ENCODE peak calls at places on chromosomes 16 and 17, in nine cellular contexts. X, E, I, C, L, A, Q, K and J are unnamed samples.

GRCh38 chr17:54111576-54111975 is 288.8 kb downstream of the KIF2B start:
- DNase-seq in X (no peak), C (no peak), A (no peak), K (no peak), E (no peak), L (no peak), Q (no peak), I (no peak), J (no peak)

GRCh38 chr17:17096438-17097178 is 54.4 kb downstream of the MPRIP start:
- DNase-seq in I (no peak), C (no peak), E (no peak), L (peak), K (peak), Q (no peak), A (no peak), X (no peak), J (no peak)

GRCh38 chr17:67982034-67982640 is 14.1 kb downstream of the C17orf58 start:
- DNase-seq in X (no peak), E (no peak), A (no peak), Q (no peak), I (no peak), K (no peak), L (no peak), C (no peak), J (no peak)

GRCh38 chr17:151886-152859 is 14.8 kb downstream of the SCGB1C2 start:
- DNase-seq in K (peak), X (peak), Q (peak), E (peak), I (peak), A (no peak), L (no peak), C (no peak), J (peak)

GRCh38 chr16:84115919-84116719 is 623 bp downstream of the MBTPS1 start:
- DNase-seq in A (no peak), X (peak), I (peak), C (no peak), E (peak), K (no peak), L (peak), Q (peak), J (no peak)

GRCh38 chr17:38560503-38561318 is 45.0 kb downstream of the SRCIN1 start:
- DNase-seq in L (no peak), I (no peak), A (no peak), C (no peak), Q (no peak), X (no peak), K (no peak), E (no peak), J (no peak)

GRCh38 chr16:31000671-31001382 is 9.6 kb downstream of the STX1B start:
- DNase-seq in A (no peak), K (no peak), I (no peak), E (no peak), C (no peak), X (no peak), Q (no peak), L (no peak), J (no peak)

GRCh38 chr17:68334393-68334792 is 43.1 kb downstream of the ARSG start:
- DNase-seq in K (no peak), C (no peak), Q (no peak), X (no peak), E (no peak), L (no peak), A (no peak), I (no peak), J (no peak)

GRCh38 chr17:78257810-78258322 is 26.4 kb downstream of the TMEM235 start:
- DNase-seq in C (no peak), E (no peak), Q (no peak), L (peak), A (no peak), I (peak), X (peak), K (peak), J (no peak)

GRCh38 chr16:66135376-66135775 is 231.1 kb upstream of the CDH5 start:
- DNase-seq in Q (peak), C (no peak), I (no peak), X (peak), E (peak), A (peak), L (peak), K (no peak), J (peak)

GRCh38 chr17:72591500-72592241 is 470.9 kb downstream of the SOX9 start:
- DNase-seq in C (no peak), X (no peak), L (no peak), K (no peak), Q (no peak), A (no peak), E (no peak), I (no peak), J (no peak)

GRCh38 chr17:33234930-33235685 is 58.0 kb downstream of the ASIC2 start:
- DNase-seq in X (peak), I (peak), C (no peak), E (peak), Q (peak), K (no peak), L (peak), A (peak), J (peak)

GRCh38 chr16:87982491-87983415 is 31.5 kb downstream of the BANP start:
- DNase-seq in A (no peak), E (no peak), I (peak), Q (no peak), L (peak), K (no peak), X (no peak), C (no peak), J (peak)

GRCh38 chr17:78826426-78826825 is 14.2 kb downstream of the USP36 start:
- DNase-seq in A (no peak), L (no peak), I (no peak), E (no peak), Q (no peak), K (no peak), X (no peak), C (no peak), J (peak)

GRCh38 chr17:57608369-57609124 is 136.6 kb downstream of the CCDC182 start:
- DNase-seq in L (no peak), A (no peak), I (no peak), X (no peak), K (no peak), E (no peak), C (no peak), Q (peak), J (no peak)

GRCh38 chr16:84362410-84362809 is 5.9 kb upstream of the ATP2C2 start:
- DNase-seq in Q (no peak), E (no peak), A (no peak), X (no peak), I (no peak), L (no peak), K (no peak), C (no peak), J (no peak)

GRCh38 chr17:35171834-35172233 is 22.4 kb downstream of the SLC35G3 start:
- DNase-seq in C (no peak), X (no peak), L (no peak), E (no peak), I (no peak), K (no peak), A (no peak), Q (no peak), J (no peak)

GRCh38 chr16:31005350-31006085 is 4.9 kb downstream of the STX1B start:
- DNase-seq in K (no peak), E (no peak), L (no peak), A (no peak), C (no peak), Q (no peak), X (no peak), I (no peak), J (no peak)

GRCh38 chr17:70365098-70365583 is 195.8 kb downstream of the KCNJ2 start:
- DNase-seq in Q (no peak), X (no peak), K (no peak), L (no peak), C (peak), E (no peak), I (no peak), A (no peak), J (no peak)

GRCh38 chr16:18983565-18984424 is at the start of gene TMC7:
- DNase-seq in X (peak), Q (peak), L (peak), E (peak), K (peak), I (peak), A (peak), C (no peak), J (peak)

GRCh38 chr17:33233855-33234228 is 59.3 kb downstream of the ASIC2 start:
- DNase-seq in K (no peak), Q (peak), C (no peak), I (no peak), A (peak), L (peak), E (peak), X (no peak), J (peak)

GRCh38 chr16:57799619-57800212 is 2.6 kb downstream of the KIFC3 start:
- DNase-seq in E (no peak), X (no peak), K (no peak), Q (no peak), C (no peak), A (no peak), I (no peak), L (no peak), J (no peak)

GRCh38 chr17:70621593-70621992 is 452.3 kb downstream of the KCNJ2 start:
- DNase-seq in C (no peak), A (no peak), L (no peak), Q (no peak), X (peak), I (no peak), K (no peak), E (no peak), J (no peak)

GRCh38 chr16:64172191-64172590 is 949.7 kb downstream of the CDH11 start:
- DNase-seq in K (no peak), C (no peak), X (no peak), E (no peak), I (no peak), A (no peak), L (no peak), Q (no peak), J (no peak)

DNA sequence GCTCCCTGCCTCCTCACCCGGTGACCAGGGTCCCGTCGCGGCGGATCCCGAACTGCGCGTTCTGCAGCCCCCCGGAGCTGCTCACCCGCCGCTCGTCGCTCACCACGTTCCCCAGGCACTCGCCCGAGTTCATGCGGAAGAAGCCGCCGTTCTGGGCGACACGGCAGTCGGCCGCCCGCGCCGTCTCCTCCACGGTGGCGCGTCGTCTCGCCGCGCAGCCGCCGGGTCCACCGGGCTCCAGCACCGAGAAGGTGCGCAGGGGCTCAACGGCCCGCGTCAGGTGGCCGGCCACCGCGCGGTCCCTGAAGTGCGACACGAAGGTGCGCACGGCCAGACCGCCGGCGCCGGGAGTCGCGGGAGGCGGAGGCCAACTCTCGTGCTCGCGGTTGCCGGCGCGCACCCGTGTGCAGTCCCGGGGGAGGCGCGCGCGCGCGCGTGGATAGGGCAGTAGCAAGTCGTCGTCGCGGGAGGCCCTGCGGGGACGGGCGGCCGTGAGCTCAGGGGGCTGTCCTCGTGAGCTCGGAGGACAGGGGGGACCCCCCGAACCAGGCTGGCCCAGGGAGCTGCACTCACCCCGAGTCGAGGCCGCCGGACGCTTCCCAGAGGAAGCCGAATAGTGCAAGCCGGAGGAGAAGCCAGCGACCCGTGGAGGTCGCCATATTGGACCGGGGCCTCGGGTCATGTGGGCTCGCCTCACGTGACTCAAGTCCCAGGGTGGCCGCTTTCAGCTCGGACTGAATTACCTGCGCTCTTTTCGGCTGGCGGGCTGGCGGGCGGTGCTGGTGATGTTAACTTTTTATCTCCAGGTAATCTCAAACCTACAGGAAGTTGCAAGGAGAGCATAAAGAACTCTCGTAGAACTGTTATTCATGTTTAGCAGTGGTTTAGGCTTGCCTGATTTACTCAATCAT is at the start of gene NAGPA:
- DNase-seq in E (peak), X (peak), I (peak), A (peak), Q (peak), K (peak), C (no peak), L (peak), J (peak)
- TF ChIP-seq POLR2A in E (no peak), X (no peak), I (peak), A (no peak), Q (no peak), K (no peak), C (peak), L (peak), J (no peak)

GRCh38 chr16:10620120-10620519 is 39.7 kb upstream of the EMP2 start:
- DNase-seq in C (no peak), Q (no peak), L (no peak), K (no peak), X (no peak), A (no peak), E (no peak), I (no peak), J (no peak)

GRCh38 chr16:10622036-10622921 is 41.9 kb upstream of the EMP2 start:
- DNase-seq in L (no peak), I (no peak), X (peak), K (no peak), C (no peak), Q (no peak), E (no peak), A (no peak), J (no peak)

GRCh38 chr16:10625595-10626357 is 45.4 kb upstream of the EMP2 start:
- DNase-seq in L (no peak), I (no peak), C (no peak), E (no peak), X (no peak), A (no peak), K (no peak), Q (no peak), J (no peak)

GRCh38 chr16:10624527-10624926 is 44.1 kb upstream of the EMP2 start:
- DNase-seq in C (no peak), A (no peak), Q (no peak), E (no peak), I (no peak), K (no peak), X (no peak), L (no peak), J (no peak)

GRCh38 chr16:10623059-10623458 is 42.7 kb upstream of the EMP2 start:
- DNase-seq in Q (no peak), A (no peak), I (no peak), K (no peak), C (no peak), E (no peak), X (no peak), L (no peak), J (no peak)
- TF ChIP-seq POLR2A in Q (no peak), A (no peak), I (no peak), K (no peak), C (no peak), E (no peak), X (no peak), L (no peak), J (no peak)

GRCh38 chr17:29930399-29931010 is 477 bp upstream of the SSH2 start:
- DNase-seq in I (peak), E (no peak), K (no peak), Q (no peak), C (no peak), L (no peak), X (no peak), A (no peak), J (no peak)
- TF ChIP-seq POLR2A in I (no peak), E (no peak), K (no peak), Q (no peak), C (no peak), L (no peak), X (no peak), A (no peak), J (no peak)

DNA sequence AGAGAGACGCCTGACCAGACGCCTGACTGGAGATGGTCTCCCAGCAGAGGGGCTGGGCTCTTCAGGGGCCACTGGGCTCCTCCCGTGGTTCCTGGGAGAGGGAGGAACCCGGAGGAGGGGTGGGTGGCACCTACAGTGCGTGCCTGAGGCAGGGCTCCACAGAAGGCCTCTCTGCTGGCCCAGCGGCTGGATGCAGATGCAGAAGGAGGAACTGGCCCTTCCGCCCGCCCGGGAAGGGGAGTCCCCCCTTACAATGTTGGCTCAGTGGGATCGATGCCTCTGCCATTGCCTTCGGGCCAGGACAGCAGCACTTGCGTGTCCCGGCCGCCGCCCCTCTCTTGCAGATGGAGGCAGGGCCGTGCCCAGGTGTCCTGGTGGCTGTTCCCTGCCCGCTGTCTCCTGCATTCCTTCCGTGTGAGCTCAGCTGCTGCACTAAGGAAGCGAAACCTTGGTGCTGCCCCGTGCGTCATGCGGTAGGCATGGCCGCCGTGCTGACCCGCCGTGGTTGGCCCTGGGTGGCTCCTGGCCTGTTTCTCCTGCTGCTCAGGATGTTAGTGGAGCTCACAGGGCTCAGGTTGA is 15.1 kb downstream of the BAIAP2 start:
- DNase-seq in Q (no peak), X (no peak), C (peak), I (peak), E (no peak), L (peak), A (no peak), K (no peak), J (no peak)
- TF ChIP-seq POLR2A in Q (no peak), X (no peak), C (no peak), I (peak), E (no peak), L (peak), A (no peak), K (no peak), J (no peak)